ENCODE peak calls at places on chromosome 11, in ten cellular contexts. One of them, this sample, is unnamed.

GRCh38 chr11:13183094-13183825 is 94.3 kb upstream of the BMAL1 start:
- DNase-seq in LoVo: peak
- DNase-seq in stimulated activated CD8-positive, alpha-beta memory T cell treated with anti-CD3 and anti-CD28 coated beads, Interleukin-15, amount 100 ng/mL, for 1 hour: no peak
- DNase-seq in posterior vena cava: no peak
- DNase-seq in nucleus accumbens: no peak
- DNase-seq in activated naive CD4-positive, alpha-beta T cell: no peak
- DNase-seq in heart left ventricle: no peak
- DNase-seq in pons: peak
- DNase-seq in NCI-H82: peak
- DNase-seq in nephron progenitor cell: no peak
- DNase-seq in this sample: peak

GRCh38 chr11:120881591-120881990 is 142.3 kb upstream of the TBCEL start:
- DNase-seq in LoVo: no peak
- DNase-seq in NCI-H82: no peak
- DNase-seq in posterior vena cava: no peak
- DNase-seq in nephron progenitor cell: peak
- DNase-seq in heart left ventricle: no peak
- DNase-seq in activated naive CD4-positive, alpha-beta T cell: no peak
- DNase-seq in stimulated activated CD8-positive, alpha-beta memory T cell treated with anti-CD3 and anti-CD28 coated beads, Interleukin-15, amount 100 ng/mL, for 1 hour: no peak
- DNase-seq in pons: no peak
- DNase-seq in nucleus accumbens: no peak
- DNase-seq in this sample: no peak

GRCh38 chr11:2134022-2135010 is 4.9 kb downstream of the IGF2 start:
- DNase-seq in LoVo: no peak
- DNase-seq in heart left ventricle: peak
- DNase-seq in posterior vena cava: no peak
- DNase-seq in pons: no peak
- DNase-seq in activated naive CD4-positive, alpha-beta T cell: no peak
- DNase-seq in NCI-H82: no peak
- DNase-seq in stimulated activated CD8-positive, alpha-beta memory T cell treated with anti-CD3 and anti-CD28 coated beads, Interleukin-15, amount 100 ng/mL, for 1 hour: no peak
- DNase-seq in nephron progenitor cell: no peak
- DNase-seq in nucleus accumbens: no peak
- DNase-seq in this sample: no peak

GRCh38 chr11:106378513-106379179 is 301.2 kb downstream of the AASDHPPT start:
- DNase-seq in posterior vena cava: no peak
- DNase-seq in nephron progenitor cell: no peak
- DNase-seq in nucleus accumbens: no peak
- DNase-seq in heart left ventricle: no peak
- DNase-seq in pons: no peak
- DNase-seq in activated naive CD4-positive, alpha-beta T cell: no peak
- DNase-seq in stimulated activated CD8-positive, alpha-beta memory T cell treated with anti-CD3 and anti-CD28 coated beads, Interleukin-15, amount 100 ng/mL, for 1 hour: no peak
- DNase-seq in NCI-H82: no peak
- DNase-seq in LoVo: no peak
- DNase-seq in this sample: no peak

GRCh38 chr11:119169272-119169719 is 771 bp downstream of the NLRX1 start:
- DNase-seq in nephron progenitor cell: peak
- DNase-seq in posterior vena cava: no peak
- DNase-seq in LoVo: peak
- DNase-seq in nucleus accumbens: no peak
- DNase-seq in stimulated activated CD8-positive, alpha-beta memory T cell treated with anti-CD3 and anti-CD28 coated beads, Interleukin-15, amount 100 ng/mL, for 1 hour: no peak
- DNase-seq in activated naive CD4-positive, alpha-beta T cell: no peak
- DNase-seq in pons: no peak
- DNase-seq in NCI-H82: no peak
- DNase-seq in heart left ventricle: peak
- DNase-seq in this sample: no peak

GRCh38 chr11:128928400-128928799 is 14.3 kb downstream of the TP53AIP1 start:
- DNase-seq in NCI-H82: no peak
- DNase-seq in nephron progenitor cell: no peak
- DNase-seq in LoVo: no peak
- DNase-seq in nucleus accumbens: no peak
- DNase-seq in stimulated activated CD8-positive, alpha-beta memory T cell treated with anti-CD3 and anti-CD28 coated beads, Interleukin-15, amount 100 ng/mL, for 1 hour: no peak
- DNase-seq in heart left ventricle: no peak
- DNase-seq in activated naive CD4-positive, alpha-beta T cell: no peak
- DNase-seq in posterior vena cava: no peak
- DNase-seq in pons: no peak
- DNase-seq in this sample: no peak

GRCh38 chr11:75563978-75564552 is 2.0 kb downstream of the SERPINH1 start:
- DNase-seq in pons: no peak
- DNase-seq in nephron progenitor cell: peak
- DNase-seq in posterior vena cava: peak
- DNase-seq in activated naive CD4-positive, alpha-beta T cell: no peak
- DNase-seq in stimulated activated CD8-positive, alpha-beta memory T cell treated with anti-CD3 and anti-CD28 coated beads, Interleukin-15, amount 100 ng/mL, for 1 hour: no peak
- DNase-seq in LoVo: no peak
- DNase-seq in heart left ventricle: peak
- DNase-seq in nucleus accumbens: no peak
- DNase-seq in NCI-H82: no peak
- DNase-seq in this sample: peak

GRCh38 chr11:36312593-36312990 is 16.5 kb downstream of the PRR5L start:
- DNase-seq in activated naive CD4-positive, alpha-beta T cell: no peak
- DNase-seq in heart left ventricle: no peak
- DNase-seq in nucleus accumbens: no peak
- DNase-seq in stimulated activated CD8-positive, alpha-beta memory T cell treated with anti-CD3 and anti-CD28 coated beads, Interleukin-15, amount 100 ng/mL, for 1 hour: no peak
- DNase-seq in posterior vena cava: no peak
- DNase-seq in LoVo: peak
- DNase-seq in nephron progenitor cell: no peak
- DNase-seq in NCI-H82: no peak
- DNase-seq in pons: no peak
- DNase-seq in this sample: no peak

GRCh38 chr11:66637557-66638176 is 836 bp upstream of the RBM4 start:
- DNase-seq in heart left ventricle: no peak
- DNase-seq in activated naive CD4-positive, alpha-beta T cell: no peak
- DNase-seq in posterior vena cava: no peak
- DNase-seq in pons: no peak
- DNase-seq in nucleus accumbens: no peak
- DNase-seq in nephron progenitor cell: no peak
- DNase-seq in LoVo: peak
- DNase-seq in NCI-H82: peak
- DNase-seq in stimulated activated CD8-positive, alpha-beta memory T cell treated with anti-CD3 and anti-CD28 coated beads, Interleukin-15, amount 100 ng/mL, for 1 hour: no peak
- DNase-seq in this sample: peak

GRCh38 chr11:71433648-71434450 is 14.3 kb downstream of the DHCR7 start:
- DNase-seq in activated naive CD4-positive, alpha-beta T cell: no peak
- DNase-seq in LoVo: no peak
- DNase-seq in nucleus accumbens: no peak
- DNase-seq in posterior vena cava: peak
- DNase-seq in heart left ventricle: peak
- DNase-seq in NCI-H82: no peak
- DNase-seq in pons: no peak
- DNase-seq in stimulated activated CD8-positive, alpha-beta memory T cell treated with anti-CD3 and anti-CD28 coated beads, Interleukin-15, amount 100 ng/mL, for 1 hour: no peak
- DNase-seq in nephron progenitor cell: no peak
- DNase-seq in this sample: peak

This sample was measured in testis.